ENCODE peak calls at places on chromosome 14, in ten cellular contexts. S is T1000; O is uterus; P is cardiac muscle cell; M is HuH-7; W is stimulated activated CD4-positive, alpha-beta T cell treated with anti-CD3 and anti-CD28 coated beads, TNF-alpha, amount 100 ng/mL, for 1 hour; Q is NCI-H2171 treated with DMSO at 0.1 percent for 48 hours; H is sigmoid colon; N is EH; L is GM03348. U is an unnamed sample.

GRCh38 chr14:104694991-104695659 is 5.7 kb downstream of the INF2 start:
- DNase-seq in L (no peak), W (no peak), H (no peak), M (no peak), O (no peak), P (no peak), N (no peak), Q (no peak), S (peak), U (no peak)

GRCh38 chr14:64953661-64954060 is 11.1 kb upstream of the GPX2 start:
- DNase-seq in W (no peak), O (no peak), S (no peak), H (peak), L (no peak), Q (no peak), N (no peak), M (no peak), P (no peak), U (no peak)

GRCh38 chr14:96117101-96117897 is 78.1 kb downstream of the C14orf132 start:
- DNase-seq in N (peak), M (no peak), H (no peak), S (no peak), Q (peak), P (peak), W (no peak), O (no peak), L (no peak), U (no peak)

GRCh38 chr14:71250791-71251190 is 343.5 kb downstream of the PCNX1 start:
- DNase-seq in Q (no peak), P (peak), W (no peak), L (no peak), H (no peak), N (peak), S (no peak), M (no peak), O (no peak), U (no peak)

GRCh38 chr14:66117600-66117999 is 368.6 kb upstream of the CCDC196 start:
- DNase-seq in H (no peak), W (no peak), S (no peak), M (no peak), P (peak), L (peak), O (no peak), Q (no peak), N (peak), U (no peak)

GRCh38 chr14:36161781-36162180 is 14.7 kb downstream of the PTCSC3 start:
- DNase-seq in W (no peak), H (no peak), L (no peak), M (no peak), N (no peak), Q (peak), S (no peak), O (no peak), P (no peak), U (no peak)

GRCh38 chr14:38039526-38039925 is 168.2 kb upstream of the SSTR1 start:
- DNase-seq in L (peak), O (no peak), S (no peak), H (no peak), W (no peak), P (peak), N (peak), M (no peak), Q (no peak), U (no peak)

GRCh38 chr14:91041450-91041849 is 19.0 kb downstream of the RPS6KA5 start:
- DNase-seq in Q (no peak), H (no peak), S (no peak), P (no peak), N (no peak), L (no peak), M (no peak), W (no peak), O (no peak), U (no peak)

GRCh38 chr14:43143106-43143505 is 1364.0 kb downstream of the FSCB start:
- DNase-seq in W (no peak), O (no peak), Q (no peak), P (no peak), L (no peak), H (no peak), N (no peak), S (no peak), M (no peak), U (no peak)

GRCh38 chr14:103755060-103755459 is 39.5 kb downstream of the ZFYVE21 start:
- DNase-seq in M (no peak), O (no peak), S (no peak), H (no peak), W (no peak), Q (no peak), N (no peak), P (no peak), L (no peak), U (no peak)

GRCh38 chr14:105491366-105492006 is 440 bp downstream of the TEDC1 start:
- DNase-seq in P (peak), O (peak), Q (peak), N (peak), S (peak), W (peak), M (peak), H (peak), L (peak), U (peak)

GRCh38 chr14:100106260-100106659 is 41.0 kb downstream of the EVL start:
- DNase-seq in W (no peak), N (no peak), M (no peak), S (no peak), Q (no peak), H (peak), O (no peak), P (no peak), L (no peak), U (no peak)

GRCh38 chr14:87306770-87307169 is 686.2 kb downstream of the GALC start:
- DNase-seq in W (no peak), O (no peak), P (no peak), L (no peak), H (no peak), M (no peak), N (no peak), S (peak), Q (no peak), U (no peak)

GRCh38 chr14:30728471-30728870 is 106.4 kb downstream of the SCFD1 start:
- DNase-seq in P (no peak), L (no peak), S (no peak), M (no peak), O (no peak), N (no peak), H (no peak), W (no peak), Q (no peak), U (no peak)

GRCh38 chr14:89349196-89350008 is 67.6 kb downstream of the FOXN3 start:
- DNase-seq in L (no peak), O (peak), H (peak), M (no peak), P (no peak), Q (peak), N (peak), W (no peak), S (no peak), U (no peak)

GRCh38 chr14:61178226-61179060 is 102.7 kb downstream of the TMEM30B start:
- DNase-seq in O (no peak), W (no peak), N (peak), Q (no peak), L (peak), H (no peak), M (no peak), S (peak), P (peak), U (no peak)

GRCh38 chr14:56118611-56119181 is 485 bp downstream of the PELI2 start:
- DNase-seq in N (peak), M (no peak), H (peak), L (peak), W (peak), O (peak), P (peak), S (no peak), Q (no peak), U (peak)

GRCh38 chr14:75315143-75315542 is 36.5 kb downstream of the FOS start:
- DNase-seq in S (no peak), M (no peak), N (peak), W (no peak), P (peak), H (peak), Q (no peak), O (no peak), L (peak), U (peak)

GRCh38 chr14:76872796-76873432 is 46.7 kb downstream of the LRRC74A start:
- DNase-seq in W (peak), H (peak), M (peak), O (peak), N (peak), S (peak), Q (peak), L (peak), P (peak), U (peak)

GRCh38 chr14:35342160-35343010 is 50.2 kb downstream of the PSMA6 start:
- DNase-seq in M (no peak), S (peak), W (no peak), L (peak), O (peak), N (peak), Q (peak), P (peak), H (peak), U (peak)

GRCh38 chr14:34684578-34684977 is 29.8 kb downstream of the CFL2 start:
- DNase-seq in H (no peak), S (no peak), W (no peak), L (no peak), O (no peak), P (peak), N (peak), Q (no peak), M (no peak), U (no peak)

GRCh38 chr14:101026341-101026740 is 122.8 kb upstream of the RTL1 start:
- DNase-seq in W (no peak), Q (no peak), M (no peak), N (no peak), O (no peak), P (no peak), L (no peak), H (peak), S (no peak), U (no peak)

GRCh38 chr14:95307402-95308041 is 12.2 kb downstream of the CLMN start:
- DNase-seq in P (peak), H (no peak), Q (no peak), O (no peak), S (no peak), L (no peak), M (no peak), W (no peak), N (no peak), U (no peak)

U was measured in testis.